ENCODE peak calls at places on chromosomes 12 and 14, in nine cellular contexts. W is nephron progenitor cell; D is heart right ventricle; T is activated effector memory CD4-positive, alpha-beta T cell treated with Interleukin-2 at 50 U/mL for 16 hours; Y is astrocyte; H is Calu3; I is fibroblast of the aortic adventitia; L is stimulated activated CD4-positive, alpha-beta T cell treated with anti-CD3 and anti-CD28 coated beads, TNF-alpha, amount 100 ng/mL, for 1 hour; V is T-helper 1 cell. K is an unnamed sample.

GRCh38 chr12:4133029-4133428 is 140.5 kb upstream of the CCND2 start:
- DNase-seq in W (no peak), D (no peak), Y (no peak), H (no peak), L (no peak), T (no peak), I (no peak), V (no peak), K (no peak)

GRCh38 chr14:100392266-100392850 is 69.2 kb downstream of the SLC25A47 start:
- DNase-seq in I (no peak), W (no peak), T (no peak), L (no peak), Y (no peak), H (no peak), V (no peak), D (no peak), K (no peak)

GRCh38 chr12:59079029-59079428 is 158.7 kb upstream of the LRIG3 start:
- DNase-seq in H (no peak), Y (no peak), W (no peak), T (no peak), V (no peak), D (no peak), I (no peak), L (no peak), K (no peak)

GRCh38 chr12:59151243-59151642 is 230.9 kb upstream of the LRIG3 start:
- DNase-seq in Y (peak), W (no peak), H (no peak), V (no peak), T (no peak), I (peak), L (no peak), D (no peak), K (no peak)

GRCh38 chr14:100673085-100673806 is 53.4 kb upstream of the DLK1 start:
- DNase-seq in T (no peak), I (no peak), L (no peak), V (no peak), D (no peak), Y (no peak), H (peak), W (no peak), K (no peak)

GRCh38 chr14:77014004-77014604 is 14.4 kb downstream of the IRF2BPL start:
- DNase-seq in H (no peak), Y (peak), L (no peak), I (peak), T (no peak), W (peak), D (peak), V (no peak), K (no peak)

GRCh38 chr12:54560374-54560858 is 11.0 kb downstream of the PDE1B start:
- DNase-seq in W (peak), V (peak), T (peak), L (peak), Y (peak), I (peak), D (peak), H (peak), K (no peak)

GRCh38 chr14:99734406-99735051 is 50.4 kb downstream of the CYP46A1 start:
- DNase-seq in W (peak), L (no peak), H (no peak), D (no peak), V (no peak), I (no peak), T (no peak), Y (no peak), K (no peak)

K was measured in D721Med.